ENCODE peak calls at places on chromosomes 5 and 9, in five cellular contexts. I is stimulated activated naive CD4-positive, alpha-beta T cell; X is activated T-cell treated with anti-CD3 and anti-CD28 coated beads for 1 hour; U is central memory CD8-positive, alpha-beta T cell; L is astrocyte. H is an unnamed sample.

GRCh38 chr5:77946381-77947050 is 170.4 kb upstream of the TBCA start:
- DNase-seq in X (no peak), U (no peak), I (no peak), L (no peak), H (no peak)

GRCh38 chr9:70477146-70477745 is 62.8 kb upstream of the KLF9 start:
- DNase-seq in X (no peak), U (no peak), I (no peak), L (peak), H (no peak)

GRCh38 chr9:77455312-77455927 is 192.7 kb downstream of the GNA14 start:
- DNase-seq in I (peak), U (no peak), L (no peak), X (peak), H (no peak)

GRCh38 chr5:532521-533242 is 8.4 kb upstream of the SLC9A3 start:
- DNase-seq in U (no peak), L (no peak), I (no peak), X (no peak), H (no peak)

GRCh38 chr9:7636297-7636696 is 163.3 kb downstream of the DMAC1 start:
- DNase-seq in L (no peak), I (no peak), U (no peak), X (no peak), H (no peak)

GRCh38 chr5:32852535-32852934 is 141.4 kb downstream of the NPR3 start:
- DNase-seq in I (no peak), U (no peak), X (no peak), L (peak), H (no peak)

GRCh38 chr5:33411498-33411897 is 29.3 kb upstream of the TARS1 start:
- DNase-seq in L (no peak), U (no peak), X (no peak), I (no peak), H (no peak)

GRCh38 chr5:111126896-111127295 is 34.7 kb downstream of the WDR36 start:
- DNase-seq in U (no peak), L (no peak), I (no peak), X (no peak), H (no peak)

GRCh38 chr5:172452398-172453205 is 1.7 kb downstream of the SH3PXD2B start:
- DNase-seq in I (no peak), X (no peak), L (peak), U (no peak), H (no peak)

GRCh38 chr5:31194892-31195291 is 1.4 kb downstream of the CDH6 start:
- DNase-seq in X (no peak), U (no peak), L (peak), I (no peak), H (no peak)

GRCh38 chr5:143923634-143924265 is 111.8 kb downstream of the HMHB1 start:
- DNase-seq in U (no peak), X (no peak), L (peak), I (no peak), H (no peak)

GRCh38 chr5:171706736-171707440 is 78.7 kb upstream of the SMIM23 start:
- DNase-seq in U (no peak), L (peak), I (no peak), X (no peak), H (peak)

GRCh38 chr5:45639038-45639437 is 57.1 kb downstream of the HCN1 start:
- DNase-seq in I (no peak), X (no peak), L (no peak), U (no peak), H (no peak)

H was measured in progenitor cell of endocrine pancreas.